ENCODE peak calls at places on chromosomes 6 and 20, in nine cellular contexts. One of them, this sample, is unnamed.

GRCh38 chr6:45626087-45626891 is 248.6 kb upstream of the SUPT3H start:
- DNase-seq in A549: no peak
- DNase-seq in GM12891: no peak
- DNase-seq in tibial nerve: no peak
- DNase-seq in thyroid gland: peak; percentile 48
- DNase-seq in endothelial cell of umbilical vein: no peak
- DNase-seq in Peyer's patch: no peak
- DNase-seq in IMR-90: peak; percentile 84
- DNase-seq in right lobe of liver: no peak
- DNase-seq in this sample: peak; percentile 57

GRCh38 chr6:137102851-137103492 is 58.2 kb upstream of the IL20RA start:
- DNase-seq in tibial nerve: no peak
- DNase-seq in endothelial cell of umbilical vein: no peak
- DNase-seq in GM12891: peak; percentile 16
- DNase-seq in right lobe of liver: no peak
- DNase-seq in thyroid gland: no peak
- DNase-seq in A549: no peak
- DNase-seq in IMR-90: no peak
- DNase-seq in Peyer's patch: peak; percentile 65
- DNase-seq in this sample: no peak

GRCh38 chr6:121143476-121143875 is 190.8 kb downstream of the TBC1D32 start:
- DNase-seq in A549: no peak
- DNase-seq in right lobe of liver: no peak
- DNase-seq in endothelial cell of umbilical vein: no peak
- DNase-seq in Peyer's patch: no peak
- DNase-seq in tibial nerve: no peak
- DNase-seq in IMR-90: no peak
- DNase-seq in GM12891: no peak
- DNase-seq in thyroid gland: no peak
- DNase-seq in this sample: no peak

GRCh38 chr6:127880452-127880851 is 20.4 kb downstream of the THEMIS start:
- DNase-seq in thyroid gland: no peak
- DNase-seq in right lobe of liver: no peak
- DNase-seq in A549: no peak
- DNase-seq in endothelial cell of umbilical vein: no peak
- DNase-seq in Peyer's patch: no peak
- DNase-seq in IMR-90: no peak
- DNase-seq in tibial nerve: no peak
- DNase-seq in GM12891: no peak
- DNase-seq in this sample: no peak

GRCh38 chr20:62949887-62950286 is 2.6 kb upstream of the SLC17A9 start:
- DNase-seq in IMR-90: no peak
- DNase-seq in thyroid gland: no peak
- DNase-seq in Peyer's patch: no peak
- DNase-seq in endothelial cell of umbilical vein: no peak
- DNase-seq in right lobe of liver: no peak
- DNase-seq in A549: no peak
- DNase-seq in tibial nerve: no peak
- DNase-seq in GM12891: no peak
- DNase-seq in this sample: no peak

GRCh38 chr20:11719153-11719552 is 198.5 kb upstream of the BTBD3 start:
- DNase-seq in Peyer's patch: no peak
- DNase-seq in GM12891: no peak
- DNase-seq in thyroid gland: no peak
- DNase-seq in A549: no peak
- DNase-seq in IMR-90: no peak
- DNase-seq in endothelial cell of umbilical vein: no peak
- DNase-seq in right lobe of liver: no peak
- DNase-seq in tibial nerve: no peak
- DNase-seq in this sample: no peak

GRCh38 chr6:37882724-37883413 is 63.3 kb downstream of the ZFAND3 start:
- DNase-seq in tibial nerve: no peak
- DNase-seq in Peyer's patch: no peak
- DNase-seq in endothelial cell of umbilical vein: no peak
- DNase-seq in A549: peak; percentile 9
- DNase-seq in IMR-90: peak; percentile 87
- DNase-seq in right lobe of liver: no peak
- DNase-seq in GM12891: no peak
- DNase-seq in thyroid gland: no peak
- DNase-seq in this sample: no peak

GRCh38 chr20:52601295-52601971 is 370.7 kb upstream of the TSHZ2 start:
- DNase-seq in tibial nerve: peak; percentile 59
- DNase-seq in Peyer's patch: no peak
- DNase-seq in right lobe of liver: no peak
- DNase-seq in IMR-90: no peak
- DNase-seq in GM12891: no peak
- DNase-seq in endothelial cell of umbilical vein: no peak
- DNase-seq in thyroid gland: no peak
- DNase-seq in A549: no peak
- DNase-seq in this sample: no peak

GRCh38 chr6:92910636-92911035 is 508.7 kb downstream of the EPHA7 start:
- DNase-seq in IMR-90: no peak
- DNase-seq in endothelial cell of umbilical vein: no peak
- DNase-seq in right lobe of liver: no peak
- DNase-seq in A549: no peak
- DNase-seq in tibial nerve: no peak
- DNase-seq in GM12891: no peak
- DNase-seq in thyroid gland: no peak
- DNase-seq in Peyer's patch: no peak
- DNase-seq in this sample: no peak

GRCh38 chr6:119234457-119234856 is 115.1 kb downstream of the MAN1A1 start:
- DNase-seq in endothelial cell of umbilical vein: no peak
- DNase-seq in GM12891: no peak
- DNase-seq in A549: no peak
- DNase-seq in IMR-90: no peak
- DNase-seq in right lobe of liver: no peak
- DNase-seq in thyroid gland: no peak
- DNase-seq in tibial nerve: no peak
- DNase-seq in Peyer's patch: no peak
- DNase-seq in this sample: no peak

GRCh38 chr6:166640342-166641043 is 13.4 kb upstream of the RPS6KA2 start:
- DNase-seq in right lobe of liver: no peak
- DNase-seq in endothelial cell of umbilical vein: peak; percentile 76
- DNase-seq in Peyer's patch: no peak
- DNase-seq in thyroid gland: no peak
- DNase-seq in A549: no peak
- DNase-seq in GM12891: no peak
- DNase-seq in IMR-90: no peak
- DNase-seq in tibial nerve: no peak
- DNase-seq in this sample: no peak

GRCh38 chr6:166244353-166245045 is 63.7 kb downstream of the PRR18 start:
- DNase-seq in endothelial cell of umbilical vein: no peak
- DNase-seq in A549: no peak
- DNase-seq in GM12891: no peak
- DNase-seq in Peyer's patch: no peak
- DNase-seq in right lobe of liver: no peak
- DNase-seq in thyroid gland: no peak
- DNase-seq in IMR-90: no peak
- DNase-seq in tibial nerve: no peak
- DNase-seq in this sample: no peak

GRCh38 chr6:12311106-12311505 is 20.9 kb downstream of the EDN1 start:
- DNase-seq in A549: peak; percentile 94
- DNase-seq in endothelial cell of umbilical vein: peak; percentile 50
- DNase-seq in right lobe of liver: no peak
- DNase-seq in IMR-90: no peak
- DNase-seq in tibial nerve: no peak
- DNase-seq in Peyer's patch: no peak
- DNase-seq in thyroid gland: no peak
- DNase-seq in GM12891: no peak
- DNase-seq in this sample: no peak

GRCh38 chr6:45420083-45420908 is 42.6 kb upstream of the SUPT3H start:
- DNase-seq in A549: no peak
- DNase-seq in thyroid gland: no peak
- DNase-seq in GM12891: no peak
- DNase-seq in endothelial cell of umbilical vein: peak; percentile 29
- DNase-seq in Peyer's patch: peak; percentile 62
- DNase-seq in IMR-90: peak; percentile 64
- DNase-seq in tibial nerve: no peak
- DNase-seq in right lobe of liver: no peak
- DNase-seq in this sample: no peak

GRCh38 chr20:37901667-37902503 is 1.0 kb upstream of the VSTM2L start:
- DNase-seq in GM12891: peak; percentile 76
- DNase-seq in Peyer's patch: peak; percentile 32
- DNase-seq in A549: peak; percentile 89
- DNase-seq in endothelial cell of umbilical vein: peak; percentile 31
- DNase-seq in IMR-90: peak; percentile 60
- DNase-seq in thyroid gland: peak; percentile 39
- DNase-seq in right lobe of liver: peak; percentile 68
- DNase-seq in tibial nerve: no peak
- DNase-seq in this sample: peak; percentile 71

GRCh38 chr20:43322851-43323250 is 133.1 kb upstream of the PTPRT start:
- DNase-seq in IMR-90: peak; percentile 1
- DNase-seq in Peyer's patch: no peak
- DNase-seq in endothelial cell of umbilical vein: no peak
- DNase-seq in A549: peak; percentile 10
- DNase-seq in right lobe of liver: no peak
- DNase-seq in tibial nerve: no peak
- DNase-seq in thyroid gland: no peak
- DNase-seq in GM12891: no peak
- DNase-seq in this sample: no peak

GRCh38 chr6:98947411-98948292 is at the start of gene FBXL4:
- DNase-seq in right lobe of liver: peak; percentile 93
- DNase-seq in A549: peak; percentile 87
- DNase-seq in Peyer's patch: peak; percentile 74
- DNase-seq in GM12891: peak; percentile 61
- DNase-seq in endothelial cell of umbilical vein: peak; percentile 74
- DNase-seq in thyroid gland: peak; percentile 80
- DNase-seq in IMR-90: peak; percentile 70
- DNase-seq in tibial nerve: peak; percentile 52
- DNase-seq in this sample: peak; percentile 59
- TF ChIP-seq POLR2A in right lobe of liver: peak; percentile 56
- TF ChIP-seq POLR2A in A549: peak; percentile 27
- TF ChIP-seq POLR2A in Peyer's patch: peak; percentile 62
- TF ChIP-seq POLR2A in GM12891: peak; percentile 10
- TF ChIP-seq POLR2A in endothelial cell of umbilical vein: peak; percentile 65
- TF ChIP-seq POLR2A in thyroid gland: no peak
- TF ChIP-seq POLR2A in IMR-90: peak; percentile 79
- TF ChIP-seq POLR2A in tibial nerve: peak; percentile 38
- TF ChIP-seq POLR2A in this sample: peak; percentile 57

GRCh38 chr20:61886721-61887658 is 178.7 kb downstream of the TAF4 start:
- DNase-seq in A549: peak; percentile 57
- DNase-seq in endothelial cell of umbilical vein: peak; percentile 1
- DNase-seq in right lobe of liver: no peak
- DNase-seq in tibial nerve: peak; percentile 27
- DNase-seq in IMR-90: peak; percentile 35
- DNase-seq in Peyer's patch: no peak
- DNase-seq in GM12891: peak; percentile 78
- DNase-seq in thyroid gland: peak; percentile 28
- DNase-seq in this sample: peak; percentile 30

GRCh38 chr20:61888101-61888865 is 177.4 kb downstream of the TAF4 start:
- DNase-seq in right lobe of liver: no peak
- DNase-seq in thyroid gland: no peak
- DNase-seq in GM12891: no peak
- DNase-seq in endothelial cell of umbilical vein: no peak
- DNase-seq in IMR-90: no peak
- DNase-seq in A549: no peak
- DNase-seq in Peyer's patch: no peak
- DNase-seq in tibial nerve: no peak
- DNase-seq in this sample: no peak

GRCh38 chr20:61889659-61890058 is 176.0 kb downstream of the TAF4 start:
- DNase-seq in tibial nerve: no peak
- DNase-seq in right lobe of liver: no peak
- DNase-seq in endothelial cell of umbilical vein: no peak
- DNase-seq in IMR-90: no peak
- DNase-seq in Peyer's patch: no peak
- DNase-seq in thyroid gland: no peak
- DNase-seq in GM12891: no peak
- DNase-seq in A549: no peak
- DNase-seq in this sample: no peak

GRCh38 chr20:61885759-61886715 is 179.6 kb downstream of the TAF4 start:
- DNase-seq in tibial nerve: no peak
- DNase-seq in A549: no peak
- DNase-seq in IMR-90: no peak
- DNase-seq in thyroid gland: no peak
- DNase-seq in endothelial cell of umbilical vein: no peak
- DNase-seq in right lobe of liver: no peak
- DNase-seq in Peyer's patch: no peak
- DNase-seq in GM12891: no peak
- DNase-seq in this sample: no peak

GRCh38 chr20:61887694-61888093 is 178.0 kb downstream of the TAF4 start:
- DNase-seq in thyroid gland: no peak
- DNase-seq in Peyer's patch: no peak
- DNase-seq in right lobe of liver: no peak
- DNase-seq in GM12891: no peak
- DNase-seq in IMR-90: no peak
- DNase-seq in endothelial cell of umbilical vein: no peak
- DNase-seq in tibial nerve: no peak
- DNase-seq in A549: no peak
- DNase-seq in this sample: no peak
- TF ChIP-seq POLR2A in thyroid gland: no peak
- TF ChIP-seq POLR2A in Peyer's patch: no peak
- TF ChIP-seq POLR2A in right lobe of liver: no peak
- TF ChIP-seq POLR2A in GM12891: no peak
- TF ChIP-seq POLR2A in IMR-90: no peak
- TF ChIP-seq POLR2A in endothelial cell of umbilical vein: no peak
- TF ChIP-seq POLR2A in tibial nerve: no peak
- TF ChIP-seq POLR2A in A549: no peak
- TF ChIP-seq POLR2A in this sample: no peak

DNA sequence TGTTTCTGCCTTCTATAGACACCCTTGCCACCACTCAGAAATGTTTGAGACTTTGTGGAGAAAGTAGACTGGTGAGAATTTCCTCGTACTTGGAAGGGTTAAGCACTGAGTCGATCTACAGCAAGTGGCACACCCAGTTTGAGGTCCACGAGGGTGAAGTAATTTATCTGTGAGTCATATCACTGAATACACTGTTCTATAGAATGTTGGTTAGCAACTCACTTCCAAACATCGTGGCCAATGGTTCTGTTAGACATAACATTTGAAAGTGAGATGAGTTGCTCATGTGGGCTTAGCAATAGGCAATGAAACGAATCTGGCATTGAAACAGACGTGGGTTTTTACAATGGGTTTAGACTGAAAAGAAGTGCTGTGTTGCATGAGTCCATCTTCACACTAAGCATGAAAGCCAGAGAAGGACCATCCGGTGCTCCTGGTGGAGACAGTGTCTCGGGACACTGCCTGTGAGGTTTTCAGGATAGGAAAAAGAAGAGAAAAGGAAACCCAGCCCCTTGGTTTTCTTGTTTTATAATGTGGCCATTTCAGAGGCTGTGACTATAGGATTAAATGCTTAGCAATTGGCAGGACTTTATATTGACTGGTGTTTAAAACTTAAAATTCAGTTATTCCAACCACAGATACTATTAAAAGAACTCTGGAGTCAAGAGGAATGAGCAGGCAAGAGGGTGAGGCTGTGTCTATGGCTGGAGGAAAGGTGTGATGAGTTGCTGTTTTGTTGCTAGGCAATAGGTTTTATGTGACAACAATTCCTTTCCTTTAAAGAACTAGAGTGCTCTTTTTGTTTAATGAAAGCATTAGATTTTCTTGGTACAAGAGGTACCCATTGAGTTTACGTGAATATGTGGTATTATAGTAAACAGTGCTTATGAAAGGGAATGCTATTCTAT is 31.0 kb upstream of the EZR start:
- DNase-seq in thyroid gland: peak; percentile 31
- DNase-seq in GM12891: no peak
- DNase-seq in right lobe of liver: no peak
- DNase-seq in IMR-90: peak; percentile 97
- DNase-seq in endothelial cell of umbilical vein: peak; percentile 68
- DNase-seq in A549: peak; percentile 97
- DNase-seq in tibial nerve: no peak
- DNase-seq in Peyer's patch: no peak
- DNase-seq in this sample: peak; percentile 59
- TF ChIP-seq POLR2A in thyroid gland: no peak
- TF ChIP-seq POLR2A in GM12891: no peak
- TF ChIP-seq POLR2A in right lobe of liver: no peak
- TF ChIP-seq POLR2A in IMR-90: peak; percentile 65
- TF ChIP-seq POLR2A in endothelial cell of umbilical vein: no peak
- TF ChIP-seq POLR2A in A549: no peak
- TF ChIP-seq POLR2A in tibial nerve: no peak
- TF ChIP-seq POLR2A in Peyer's patch: no peak
- TF ChIP-seq POLR2A in this sample: no peak

GRCh38 chr20:23350007-23350854 is at the start of gene NXT1:
- DNase-seq in endothelial cell of umbilical vein: peak; percentile 98
- DNase-seq in Peyer's patch: peak; percentile 94
- DNase-seq in GM12891: peak; percentile 81
- DNase-seq in A549: peak; percentile 99
- DNase-seq in right lobe of liver: peak; percentile 98
- DNase-seq in IMR-90: peak; percentile 99
- DNase-seq in thyroid gland: peak; percentile 97
- DNase-seq in tibial nerve: peak; percentile 95
- DNase-seq in this sample: peak; percentile 84
- TF ChIP-seq POLR2A in endothelial cell of umbilical vein: peak; percentile 19
- TF ChIP-seq POLR2A in Peyer's patch: peak; percentile 58
- TF ChIP-seq POLR2A in GM12891: peak; percentile 76
- TF ChIP-seq POLR2A in A549: peak; percentile 79
- TF ChIP-seq POLR2A in right lobe of liver: peak; percentile 81
- TF ChIP-seq POLR2A in IMR-90: peak; percentile 92
- TF ChIP-seq POLR2A in thyroid gland: peak; percentile 27
- TF ChIP-seq POLR2A in tibial nerve: peak; percentile 83
- TF ChIP-seq POLR2A in this sample: peak; percentile 68

This sample was measured in H54.